ENCODE peak calls at places on chromosomes 7 and 10, in seven cellular contexts. R, H, S, Q, C, I and Z are unnamed samples.

GRCh38 chr10:33005322-33006282 is 47.6 kb upstream of the ITGB1 start:
- DNase-seq in R (peak; percentile 90), H (peak; percentile 68), S (peak; percentile 18), Q (no peak), C (peak; percentile 68), I (peak; percentile 72), Z (peak; percentile 76)

GRCh38 chr10:111018021-111018420 is 58.8 kb upstream of the ADRA2A start:
- DNase-seq in R (no peak), H (no peak), S (no peak), Q (no peak), C (no peak), I (no peak), Z (no peak)

GRCh38 chr7:102983602-102984001 is 70.8 kb downstream of the LRRC17 start:
- DNase-seq in R (no peak), H (no peak), S (no peak), Q (no peak), C (no peak), I (no peak), Z (no peak)

GRCh38 chr10:71349401-71349800 is 30.3 kb downstream of the SLC29A3 start:
- DNase-seq in R (peak; percentile 46), H (no peak), S (no peak), Q (no peak), C (no peak), I (no peak), Z (no peak)

GRCh38 chr7:45646207-45646821 is 72.1 kb downstream of the ADCY1 start:
- DNase-seq in R (no peak), H (no peak), S (no peak), Q (no peak), C (no peak), I (peak; percentile 5), Z (no peak)

GRCh38 chr10:104329754-104330153 is 8.5 kb downstream of the ITPRIP start:
- DNase-seq in R (no peak), H (no peak), S (no peak), Q (no peak), C (no peak), I (no peak), Z (no peak)

GRCh38 chr7:80014507-80014906 is 120.1 kb upstream of the GNAI1 start:
- DNase-seq in R (peak; percentile 10), H (no peak), S (no peak), Q (no peak), C (no peak), I (no peak), Z (peak; percentile 60)

GRCh38 chr10:28849821-28850220 is 172.5 kb downstream of the BAMBI start:
- DNase-seq in R (no peak), H (no peak), S (no peak), Q (no peak), C (no peak), I (no peak), Z (no peak)

GRCh38 chr10:31927597-31928530 is 767 bp downstream of the ARHGAP12 start:
- DNase-seq in R (peak; percentile 71), H (peak; percentile 67), S (peak; percentile 47), Q (peak; percentile 46), C (peak; percentile 48), I (peak; percentile 53), Z (peak; percentile 73)

GRCh38 chr10:86941426-86941825 is 16.0 kb downstream of the MMRN2 start:
- DNase-seq in R (no peak), H (no peak), S (no peak), Q (no peak), C (peak; percentile 10), I (no peak), Z (no peak)

GRCh38 chr10:118332948-118333710 is 9.0 kb downstream of the FAM204A start:
- DNase-seq in R (peak; percentile 30), H (peak; percentile 26), S (no peak), Q (no peak), C (no peak), I (no peak), Z (no peak)

GRCh38 chr10:43238462-43238861 is 28.4 kb downstream of the RASGEF1A start:
- DNase-seq in R (no peak), H (no peak), S (no peak), Q (no peak), C (peak; percentile 7), I (no peak), Z (no peak)

GRCh38 chr10:122368502-122369254 is 5.8 kb upstream of the PLEKHA1 start:
- DNase-seq in R (no peak), H (no peak), S (no peak), Q (no peak), C (no peak), I (no peak), Z (no peak)

GRCh38 chr7:50856821-50857220 is 74.1 kb upstream of the GRB10 start:
- DNase-seq in R (no peak), H (no peak), S (no peak), Q (no peak), C (no peak), I (no peak), Z (no peak)

GRCh38 chr7:76372984-76373833 is 14.4 kb upstream of the YWHAG start:
- DNase-seq in R (peak; percentile 77), H (no peak), S (no peak), Q (no peak), C (no peak), I (no peak), Z (no peak)

GRCh38 chr7:2516194-2516555 is 3.4 kb upstream of the LFNG start:
- DNase-seq in R (no peak), H (no peak), S (no peak), Q (no peak), C (no peak), I (no peak), Z (no peak)

GRCh38 chr10:100101526-100102076 is 19.9 kb upstream of the CPN1 start:
- DNase-seq in R (peak; percentile 71), H (peak; percentile 57), S (no peak), Q (no peak), C (no peak), I (no peak), Z (no peak)

GRCh38 chr10:105844653-105845052 is 1203.6 kb downstream of the SORCS3 start:
- DNase-seq in R (no peak), H (no peak), S (no peak), Q (no peak), C (no peak), I (no peak), Z (no peak)

GRCh38 chr7:53756946-53757345 is 721.5 kb downstream of the POM121L12 start:
- DNase-seq in R (no peak), H (no peak), S (no peak), Q (no peak), C (no peak), I (no peak), Z (no peak)

GRCh38 chr7:78020131-78020873 is 221.7 kb downstream of the PHTF2 start:
- DNase-seq in R (peak; percentile 85), H (peak; percentile 84), S (peak; percentile 41), Q (no peak), C (peak; percentile 66), I (peak; percentile 71), Z (peak; percentile 60)

GRCh38 chr7:424961-425793 is 94.5 kb downstream of the PDGFA start:
- DNase-seq in R (no peak), H (no peak), S (no peak), Q (no peak), C (peak; percentile 27), I (no peak), Z (no peak)

GRCh38 chr7:100963386-100963785 is 6.0 kb upstream of the MUC12 start:
- DNase-seq in R (no peak), H (no peak), S (no peak), Q (no peak), C (no peak), I (no peak), Z (no peak)
- H3K27me3 ChIP-seq in R (peaks cover 80% of the 10 kb centered on the region), H (peaks cover 26% of the 10 kb centered on the region), S (peaks cover 45% of the 10 kb centered on the region), Q (peaks cover 50% of the 10 kb centered on the region), C (peaks cover 70% of the 10 kb centered on the region), I (peaks cover 17% of the 10 kb centered on the region), Z (peaks cover 20% of the 10 kb centered on the region)

DNA sequence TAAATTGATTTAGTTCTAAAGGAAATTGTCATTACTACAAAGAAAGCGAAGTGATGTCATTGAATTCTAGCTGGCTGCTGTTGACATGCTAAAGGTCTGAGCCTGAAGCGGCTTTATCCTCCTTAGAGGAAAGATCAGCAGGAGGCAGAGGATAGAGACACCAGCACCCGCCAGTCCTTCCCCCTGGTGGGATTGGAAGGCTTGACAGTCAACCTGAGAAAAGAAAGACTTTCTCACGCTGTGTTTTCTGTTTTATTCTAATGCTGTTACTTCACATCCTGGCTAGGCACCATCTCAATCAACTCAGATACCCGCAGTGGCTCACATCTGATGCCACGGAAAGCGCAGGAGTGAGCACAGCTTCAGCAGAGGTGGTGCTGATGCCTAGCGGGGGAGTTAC is 5.5 kb downstream of the HABP2 start:
- DNase-seq in R (no peak), H (no peak), S (peak; percentile 33), Q (no peak), C (no peak), I (no peak), Z (no peak)
- H3K27me3 ChIP-seq in R (no peaks in the 10 kb centered on the region), H (no peaks in the 10 kb centered on the region), S (no peaks in the 10 kb centered on the region), Q (no peaks in the 10 kb centered on the region), C (peaks cover 9% of the 10 kb centered on the region), I (no peaks in the 10 kb centered on the region), Z (no peaks in the 10 kb centered on the region)

GRCh38 chr10:69715156-69715898 is 85.3 kb downstream of the FAM241B start:
- DNase-seq in R (no peak), H (no peak), S (no peak), Q (no peak), C (no peak), I (no peak), Z (no peak)

GRCh38 chr10:69716711-69717560 is 84.8 kb upstream of the COL13A1 start:
- DNase-seq in R (peak; percentile 79), H (peak; percentile 72), S (peak; percentile 65), Q (peak; percentile 42), C (no peak), I (peak; percentile 79), Z (peak; percentile 31)

GRCh38 chr10:69714572-69714971 is 84.5 kb downstream of the FAM241B start:
- DNase-seq in R (no peak), H (no peak), S (no peak), Q (no peak), C (no peak), I (no peak), Z (no peak)

GRCh38 chr10:69718951-69719350 is 82.8 kb upstream of the COL13A1 start:
- DNase-seq in R (no peak), H (no peak), S (no peak), Q (no peak), C (no peak), I (no peak), Z (no peak)

DNA sequence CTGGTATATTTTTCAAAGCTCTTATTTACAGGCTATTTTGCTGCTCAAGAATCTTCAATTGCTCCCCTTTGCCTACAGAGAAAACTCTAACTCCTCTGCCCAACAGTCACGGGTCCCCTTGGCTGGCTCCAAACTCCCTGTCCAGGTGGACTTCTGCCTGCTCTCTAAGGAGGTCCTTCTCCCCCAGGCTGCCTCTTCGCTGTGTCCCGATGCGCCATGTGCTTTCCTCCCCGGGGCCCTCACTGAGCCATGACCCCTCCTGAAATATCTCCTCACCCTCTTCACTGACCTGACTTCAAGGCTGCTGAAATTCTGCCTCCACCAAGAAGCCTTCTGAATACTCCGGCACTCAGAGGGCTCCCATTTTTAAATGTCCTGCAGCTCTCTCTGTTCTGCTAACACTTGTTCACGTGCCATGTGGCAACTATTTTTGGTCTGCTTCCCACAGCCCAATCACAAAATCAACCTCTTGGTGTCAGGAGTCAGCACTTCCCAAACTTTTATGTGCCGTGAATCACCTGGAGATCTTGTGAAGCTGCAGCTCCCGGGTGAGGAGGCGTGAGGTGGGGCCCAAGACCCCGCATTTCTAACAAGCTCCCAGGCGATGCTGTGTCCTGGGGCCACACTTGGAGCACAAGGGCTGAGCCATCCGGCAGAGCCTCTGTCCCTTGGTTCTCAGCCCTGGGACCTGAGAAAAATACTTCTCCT is 85.7 kb upstream of the COL13A1 start:
- DNase-seq in R (no peak), H (no peak), S (no peak), Q (no peak), C (no peak), I (no peak), Z (no peak)
- H3K27me3 ChIP-seq in R (no peaks in the 10 kb centered on the region), H (no peaks in the 10 kb centered on the region), S (no peaks in the 10 kb centered on the region), Q (no peaks in the 10 kb centered on the region), C (no peaks in the 10 kb centered on the region), I (no peaks in the 10 kb centered on the region), Z (no peaks in the 10 kb centered on the region)

GRCh38 chr10:16458196-16458977 is 21.6 kb downstream of the PTER start:
- DNase-seq in R (no peak), H (no peak), S (no peak), Q (no peak), C (no peak), I (no peak), Z (no peak)
- H3K27me3 ChIP-seq in R (no peaks in the 10 kb centered on the region), H (no peaks in the 10 kb centered on the region), S (no peaks in the 10 kb centered on the region), Q (no peaks in the 10 kb centered on the region), C (no peaks in the 10 kb centered on the region), I (no peaks in the 10 kb centered on the region), Z (no peaks in the 10 kb centered on the region)